ENCODE peak calls at places on chromosomes 6 and 20, in nine cellular contexts. One of them, this sample, is unnamed.

GRCh38 chr20:60060593-60060992 is 102.4 kb downstream of the CDH26 start:
- DNase-seq in activated B cell treated with CpG ODN at 0.5 μM for 24 hours: no peak
- DNase-seq in thoracic aorta: no peak
- DNase-seq in progenitor cell of endocrine pancreas: no peak
- DNase-seq in choroid plexus epithelial cell: no peak
- DNase-seq in Peyer's patch: no peak
- DNase-seq in astrocyte of the spinal cord: no peak
- DNase-seq in activated CD8-positive, alpha-beta T cell treated with anti-CD3 and anti-CD28 coated beads for 36 hours: no peak
- DNase-seq in psoas muscle: peak
- DNase-seq in this sample: no peak

GRCh38 chr6:13485923-13486557 is 1.4 kb downstream of the GFOD1 start:
- DNase-seq in progenitor cell of endocrine pancreas: no peak
- DNase-seq in choroid plexus epithelial cell: peak
- DNase-seq in astrocyte of the spinal cord: peak
- DNase-seq in psoas muscle: peak
- DNase-seq in Peyer's patch: peak
- DNase-seq in thoracic aorta: no peak
- DNase-seq in activated B cell treated with CpG ODN at 0.5 μM for 24 hours: peak
- DNase-seq in activated CD8-positive, alpha-beta T cell treated with anti-CD3 and anti-CD28 coated beads for 36 hours: peak
- DNase-seq in this sample: no peak

GRCh38 chr6:98845201-98846020 is 11.0 kb downstream of the POU3F2 start:
- DNase-seq in progenitor cell of endocrine pancreas: peak
- DNase-seq in psoas muscle: peak
- DNase-seq in thoracic aorta: no peak
- DNase-seq in Peyer's patch: peak
- DNase-seq in choroid plexus epithelial cell: peak
- DNase-seq in activated B cell treated with CpG ODN at 0.5 μM for 24 hours: peak
- DNase-seq in activated CD8-positive, alpha-beta T cell treated with anti-CD3 and anti-CD28 coated beads for 36 hours: peak
- DNase-seq in astrocyte of the spinal cord: peak
- DNase-seq in this sample: peak

GRCh38 chr20:54680872-54681297 is 205.5 kb downstream of the DOK5 start:
- DNase-seq in thoracic aorta: no peak
- DNase-seq in Peyer's patch: no peak
- DNase-seq in activated B cell treated with CpG ODN at 0.5 μM for 24 hours: no peak
- DNase-seq in astrocyte of the spinal cord: peak
- DNase-seq in progenitor cell of endocrine pancreas: no peak
- DNase-seq in activated CD8-positive, alpha-beta T cell treated with anti-CD3 and anti-CD28 coated beads for 36 hours: peak
- DNase-seq in choroid plexus epithelial cell: peak
- DNase-seq in psoas muscle: no peak
- DNase-seq in this sample: no peak

GRCh38 chr20:48827880-48828733 is at the start of gene PREX1:
- DNase-seq in activated B cell treated with CpG ODN at 0.5 μM for 24 hours: peak
- DNase-seq in Peyer's patch: peak
- DNase-seq in psoas muscle: peak
- DNase-seq in thoracic aorta: no peak
- DNase-seq in astrocyte of the spinal cord: peak
- DNase-seq in activated CD8-positive, alpha-beta T cell treated with anti-CD3 and anti-CD28 coated beads for 36 hours: peak
- DNase-seq in progenitor cell of endocrine pancreas: peak
- DNase-seq in choroid plexus epithelial cell: peak
- DNase-seq in this sample: no peak

GRCh38 chr6:40450483-40450882 is 136.7 kb downstream of the LRFN2 start:
- DNase-seq in Peyer's patch: no peak
- DNase-seq in activated B cell treated with CpG ODN at 0.5 μM for 24 hours: no peak
- DNase-seq in activated CD8-positive, alpha-beta T cell treated with anti-CD3 and anti-CD28 coated beads for 36 hours: no peak
- DNase-seq in thoracic aorta: no peak
- DNase-seq in progenitor cell of endocrine pancreas: no peak
- DNase-seq in psoas muscle: no peak
- DNase-seq in astrocyte of the spinal cord: no peak
- DNase-seq in choroid plexus epithelial cell: no peak
- DNase-seq in this sample: no peak

GRCh38 chr6:157524735-157525134 is 143.7 kb downstream of the ZDHHC14 start:
- DNase-seq in Peyer's patch: no peak
- DNase-seq in choroid plexus epithelial cell: no peak
- DNase-seq in activated CD8-positive, alpha-beta T cell treated with anti-CD3 and anti-CD28 coated beads for 36 hours: no peak
- DNase-seq in psoas muscle: no peak
- DNase-seq in progenitor cell of endocrine pancreas: no peak
- DNase-seq in activated B cell treated with CpG ODN at 0.5 μM for 24 hours: no peak
- DNase-seq in thoracic aorta: no peak
- DNase-seq in astrocyte of the spinal cord: no peak
- DNase-seq in this sample: no peak

GRCh38 chr6:12371641-12372146 is 81.5 kb downstream of the EDN1 start:
- DNase-seq in astrocyte of the spinal cord: no peak
- DNase-seq in psoas muscle: no peak
- DNase-seq in activated B cell treated with CpG ODN at 0.5 μM for 24 hours: no peak
- DNase-seq in activated CD8-positive, alpha-beta T cell treated with anti-CD3 and anti-CD28 coated beads for 36 hours: no peak
- DNase-seq in Peyer's patch: no peak
- DNase-seq in thoracic aorta: no peak
- DNase-seq in progenitor cell of endocrine pancreas: no peak
- DNase-seq in choroid plexus epithelial cell: peak
- DNase-seq in this sample: no peak

GRCh38 chr6:49515485-49516146 is 15.9 kb downstream of the GLYATL3 start:
- DNase-seq in activated B cell treated with CpG ODN at 0.5 μM for 24 hours: no peak
- DNase-seq in psoas muscle: no peak
- DNase-seq in thoracic aorta: no peak
- DNase-seq in activated CD8-positive, alpha-beta T cell treated with anti-CD3 and anti-CD28 coated beads for 36 hours: no peak
- DNase-seq in choroid plexus epithelial cell: no peak
- DNase-seq in Peyer's patch: no peak
- DNase-seq in progenitor cell of endocrine pancreas: no peak
- DNase-seq in astrocyte of the spinal cord: no peak
- DNase-seq in this sample: no peak

GRCh38 chr6:83514877-83515466 is 2.6 kb downstream of the PRSS35 start:
- DNase-seq in activated CD8-positive, alpha-beta T cell treated with anti-CD3 and anti-CD28 coated beads for 36 hours: peak
- DNase-seq in psoas muscle: no peak
- DNase-seq in progenitor cell of endocrine pancreas: peak
- DNase-seq in choroid plexus epithelial cell: peak
- DNase-seq in Peyer's patch: no peak
- DNase-seq in thoracic aorta: no peak
- DNase-seq in astrocyte of the spinal cord: peak
- DNase-seq in activated B cell treated with CpG ODN at 0.5 μM for 24 hours: no peak
- DNase-seq in this sample: no peak

GRCh38 chr20:16747291-16747811 is 807 bp upstream of the OTOR start:
- DNase-seq in activated B cell treated with CpG ODN at 0.5 μM for 24 hours: no peak
- DNase-seq in astrocyte of the spinal cord: no peak
- DNase-seq in progenitor cell of endocrine pancreas: no peak
- DNase-seq in activated CD8-positive, alpha-beta T cell treated with anti-CD3 and anti-CD28 coated beads for 36 hours: no peak
- DNase-seq in thoracic aorta: no peak
- DNase-seq in Peyer's patch: no peak
- DNase-seq in psoas muscle: no peak
- DNase-seq in choroid plexus epithelial cell: no peak
- DNase-seq in this sample: no peak

GRCh38 chr6:70375166-70375565 is 38.1 kb upstream of the FAM135A start:
- DNase-seq in psoas muscle: no peak
- DNase-seq in thoracic aorta: no peak
- DNase-seq in progenitor cell of endocrine pancreas: no peak
- DNase-seq in activated CD8-positive, alpha-beta T cell treated with anti-CD3 and anti-CD28 coated beads for 36 hours: no peak
- DNase-seq in choroid plexus epithelial cell: peak
- DNase-seq in astrocyte of the spinal cord: peak
- DNase-seq in activated B cell treated with CpG ODN at 0.5 μM for 24 hours: no peak
- DNase-seq in Peyer's patch: no peak
- DNase-seq in this sample: no peak

GRCh38 chr20:32292548-32292947 is 15.1 kb downstream of the KIF3B start:
- DNase-seq in Peyer's patch: no peak
- DNase-seq in psoas muscle: no peak
- DNase-seq in progenitor cell of endocrine pancreas: no peak
- DNase-seq in astrocyte of the spinal cord: no peak
- DNase-seq in choroid plexus epithelial cell: no peak
- DNase-seq in thoracic aorta: no peak
- DNase-seq in activated B cell treated with CpG ODN at 0.5 μM for 24 hours: no peak
- DNase-seq in activated CD8-positive, alpha-beta T cell treated with anti-CD3 and anti-CD28 coated beads for 36 hours: no peak
- DNase-seq in this sample: no peak

GRCh38 chr20:8860011-8860495 is 208.8 kb upstream of the PLCB4 start:
- DNase-seq in Peyer's patch: no peak
- DNase-seq in psoas muscle: no peak
- DNase-seq in choroid plexus epithelial cell: peak
- DNase-seq in activated B cell treated with CpG ODN at 0.5 μM for 24 hours: no peak
- DNase-seq in astrocyte of the spinal cord: peak
- DNase-seq in thoracic aorta: no peak
- DNase-seq in activated CD8-positive, alpha-beta T cell treated with anti-CD3 and anti-CD28 coated beads for 36 hours: no peak
- DNase-seq in progenitor cell of endocrine pancreas: no peak
- DNase-seq in this sample: no peak

GRCh38 chr20:51654060-51654459 is 111.5 kb upstream of the NFATC2 start:
- DNase-seq in activated B cell treated with CpG ODN at 0.5 μM for 24 hours: no peak
- DNase-seq in Peyer's patch: no peak
- DNase-seq in thoracic aorta: no peak
- DNase-seq in progenitor cell of endocrine pancreas: no peak
- DNase-seq in astrocyte of the spinal cord: no peak
- DNase-seq in choroid plexus epithelial cell: no peak
- DNase-seq in activated CD8-positive, alpha-beta T cell treated with anti-CD3 and anti-CD28 coated beads for 36 hours: no peak
- DNase-seq in psoas muscle: no peak
- DNase-seq in this sample: no peak

GRCh38 chr20:51654495-51654894 is 112.0 kb upstream of the NFATC2 start:
- DNase-seq in astrocyte of the spinal cord: no peak
- DNase-seq in thoracic aorta: no peak
- DNase-seq in progenitor cell of endocrine pancreas: no peak
- DNase-seq in activated B cell treated with CpG ODN at 0.5 μM for 24 hours: no peak
- DNase-seq in activated CD8-positive, alpha-beta T cell treated with anti-CD3 and anti-CD28 coated beads for 36 hours: no peak
- DNase-seq in Peyer's patch: no peak
- DNase-seq in choroid plexus epithelial cell: no peak
- DNase-seq in psoas muscle: no peak
- DNase-seq in this sample: no peak

GRCh38 chr20:51651921-51652549 is 109.5 kb upstream of the NFATC2 start:
- DNase-seq in psoas muscle: no peak
- DNase-seq in activated CD8-positive, alpha-beta T cell treated with anti-CD3 and anti-CD28 coated beads for 36 hours: no peak
- DNase-seq in activated B cell treated with CpG ODN at 0.5 μM for 24 hours: no peak
- DNase-seq in Peyer's patch: no peak
- DNase-seq in astrocyte of the spinal cord: no peak
- DNase-seq in choroid plexus epithelial cell: peak
- DNase-seq in progenitor cell of endocrine pancreas: no peak
- DNase-seq in thoracic aorta: no peak
- DNase-seq in this sample: no peak

GRCh38 chr20:51650685-51651134 is 108.2 kb upstream of the NFATC2 start:
- DNase-seq in psoas muscle: no peak
- DNase-seq in thoracic aorta: no peak
- DNase-seq in Peyer's patch: no peak
- DNase-seq in activated CD8-positive, alpha-beta T cell treated with anti-CD3 and anti-CD28 coated beads for 36 hours: no peak
- DNase-seq in choroid plexus epithelial cell: peak
- DNase-seq in activated B cell treated with CpG ODN at 0.5 μM for 24 hours: no peak
- DNase-seq in progenitor cell of endocrine pancreas: no peak
- DNase-seq in astrocyte of the spinal cord: peak
- DNase-seq in this sample: no peak

GRCh38 chr20:51653226-51653625 is 110.7 kb upstream of the NFATC2 start:
- DNase-seq in astrocyte of the spinal cord: no peak
- DNase-seq in Peyer's patch: no peak
- DNase-seq in psoas muscle: no peak
- DNase-seq in progenitor cell of endocrine pancreas: no peak
- DNase-seq in thoracic aorta: no peak
- DNase-seq in choroid plexus epithelial cell: no peak
- DNase-seq in activated CD8-positive, alpha-beta T cell treated with anti-CD3 and anti-CD28 coated beads for 36 hours: no peak
- DNase-seq in activated B cell treated with CpG ODN at 0.5 μM for 24 hours: no peak
- DNase-seq in this sample: no peak
- TF ChIP-seq CTCF in astrocyte of the spinal cord: no peak
- TF ChIP-seq CTCF in Peyer's patch: no peak
- TF ChIP-seq CTCF in psoas muscle: no peak
- TF ChIP-seq CTCF in progenitor cell of endocrine pancreas: no peak
- TF ChIP-seq CTCF in thoracic aorta: no peak
- TF ChIP-seq CTCF in choroid plexus epithelial cell: no peak
- TF ChIP-seq CTCF in activated CD8-positive, alpha-beta T cell treated with anti-CD3 and anti-CD28 coated beads for 36 hours: no peak
- TF ChIP-seq CTCF in activated B cell treated with CpG ODN at 0.5 μM for 24 hours: no peak
- TF ChIP-seq CTCF in this sample: no peak

DNA sequence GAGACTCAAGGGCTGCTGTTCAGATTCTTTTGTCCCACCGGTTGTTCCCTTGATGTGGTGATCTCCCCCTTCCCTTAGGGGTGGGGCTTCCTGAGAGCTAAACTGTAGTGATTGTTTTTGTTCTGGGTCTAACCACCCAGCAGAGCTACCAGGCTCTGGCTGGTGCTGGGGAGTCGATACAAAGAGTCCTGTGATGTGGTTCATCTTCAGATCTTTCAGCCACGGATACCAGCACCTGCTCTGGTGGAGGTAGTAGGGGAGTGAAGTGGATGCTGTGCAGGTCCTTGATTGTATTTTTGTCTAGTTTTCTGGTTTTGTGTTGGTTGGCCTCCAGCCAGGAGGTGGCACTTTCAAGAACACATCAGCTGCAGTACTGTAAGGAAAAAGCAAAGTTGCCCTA is 801.6 kb downstream of the EPHA7 start:
- DNase-seq in thoracic aorta: no peak
- DNase-seq in activated CD8-positive, alpha-beta T cell treated with anti-CD3 and anti-CD28 coated beads for 36 hours: no peak
- DNase-seq in choroid plexus epithelial cell: no peak
- DNase-seq in activated B cell treated with CpG ODN at 0.5 μM for 24 hours: no peak
- DNase-seq in progenitor cell of endocrine pancreas: no peak
- DNase-seq in psoas muscle: peak
- DNase-seq in Peyer's patch: no peak
- DNase-seq in astrocyte of the spinal cord: no peak
- DNase-seq in this sample: no peak
- TF ChIP-seq CTCF in thoracic aorta: no peak
- TF ChIP-seq CTCF in activated CD8-positive, alpha-beta T cell treated with anti-CD3 and anti-CD28 coated beads for 36 hours: no peak
- TF ChIP-seq CTCF in choroid plexus epithelial cell: no peak
- TF ChIP-seq CTCF in activated B cell treated with CpG ODN at 0.5 μM for 24 hours: no peak
- TF ChIP-seq CTCF in progenitor cell of endocrine pancreas: no peak
- TF ChIP-seq CTCF in psoas muscle: no peak
- TF ChIP-seq CTCF in Peyer's patch: no peak
- TF ChIP-seq CTCF in astrocyte of the spinal cord: no peak
- TF ChIP-seq CTCF in this sample: no peak

DNA sequence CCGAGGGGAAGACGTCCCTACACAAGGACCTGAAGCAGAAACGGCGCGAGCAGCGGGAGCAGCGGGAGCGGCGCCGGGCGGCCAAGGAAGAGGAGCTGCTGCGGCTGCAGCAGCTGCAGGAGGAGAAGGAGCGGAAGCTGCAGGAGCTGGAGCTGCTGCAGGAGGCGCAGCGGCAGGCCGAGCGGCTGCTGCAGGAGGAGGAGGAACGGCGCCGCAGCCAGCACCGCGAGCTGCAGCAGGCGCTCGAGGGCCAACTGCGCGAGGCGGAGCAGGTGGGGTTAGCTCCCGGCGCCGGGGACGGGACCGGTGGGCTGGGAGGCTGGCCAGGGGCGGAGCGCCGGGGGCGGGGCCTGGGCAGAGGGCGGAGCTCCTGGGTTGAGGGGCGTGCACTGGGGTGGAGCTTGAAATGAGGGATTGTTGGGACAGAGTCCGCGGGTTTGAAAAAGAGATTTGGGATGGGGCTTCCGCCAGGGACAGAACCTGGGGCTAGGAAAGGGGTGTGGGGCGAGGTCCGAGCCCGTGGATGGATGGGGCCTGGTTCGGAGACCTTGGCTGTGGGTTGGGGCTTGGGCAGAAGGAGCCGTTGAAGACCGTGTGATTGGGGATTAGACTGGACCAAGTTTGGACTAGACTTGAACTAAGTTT is 20.7 kb downstream of the DEF6 start:
- DNase-seq in Peyer's patch: no peak
- DNase-seq in choroid plexus epithelial cell: peak
- DNase-seq in astrocyte of the spinal cord: peak
- DNase-seq in progenitor cell of endocrine pancreas: peak
- DNase-seq in thoracic aorta: no peak
- DNase-seq in psoas muscle: peak
- DNase-seq in activated B cell treated with CpG ODN at 0.5 μM for 24 hours: no peak
- DNase-seq in activated CD8-positive, alpha-beta T cell treated with anti-CD3 and anti-CD28 coated beads for 36 hours: no peak
- DNase-seq in this sample: no peak
- TF ChIP-seq CTCF in Peyer's patch: no peak
- TF ChIP-seq CTCF in choroid plexus epithelial cell: peak
- TF ChIP-seq CTCF in astrocyte of the spinal cord: peak
- TF ChIP-seq CTCF in progenitor cell of endocrine pancreas: no peak
- TF ChIP-seq CTCF in thoracic aorta: no peak
- TF ChIP-seq CTCF in psoas muscle: no peak
- TF ChIP-seq CTCF in activated B cell treated with CpG ODN at 0.5 μM for 24 hours: no peak
- TF ChIP-seq CTCF in activated CD8-positive, alpha-beta T cell treated with anti-CD3 and anti-CD28 coated beads for 36 hours: no peak
- TF ChIP-seq CTCF in this sample: no peak

DNA sequence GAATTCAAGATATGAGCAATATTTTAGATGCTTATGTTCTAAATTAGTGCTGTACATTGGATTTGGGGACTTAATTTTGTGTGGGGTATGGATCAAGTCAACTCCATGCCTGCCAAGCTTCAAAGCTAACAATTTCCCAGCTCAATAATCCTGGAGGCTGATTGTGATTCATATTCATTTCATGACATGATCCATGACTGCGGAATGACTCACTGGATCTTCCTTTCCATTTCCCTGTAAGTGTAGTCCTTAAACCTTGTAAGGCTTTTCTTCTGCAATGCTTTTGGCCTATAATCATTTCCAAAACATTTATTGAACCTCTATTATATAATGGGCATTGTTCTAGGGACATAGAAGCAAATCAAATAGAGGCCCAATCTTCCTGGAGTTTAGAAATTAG is 44.8 kb upstream of the CCN2 start:
- DNase-seq in activated CD8-positive, alpha-beta T cell treated with anti-CD3 and anti-CD28 coated beads for 36 hours: no peak
- DNase-seq in thoracic aorta: no peak
- DNase-seq in choroid plexus epithelial cell: peak
- DNase-seq in astrocyte of the spinal cord: peak
- DNase-seq in activated B cell treated with CpG ODN at 0.5 μM for 24 hours: no peak
- DNase-seq in progenitor cell of endocrine pancreas: no peak
- DNase-seq in psoas muscle: no peak
- DNase-seq in Peyer's patch: no peak
- DNase-seq in this sample: no peak
- TF ChIP-seq CTCF in activated CD8-positive, alpha-beta T cell treated with anti-CD3 and anti-CD28 coated beads for 36 hours: no peak
- TF ChIP-seq CTCF in thoracic aorta: no peak
- TF ChIP-seq CTCF in choroid plexus epithelial cell: no peak
- TF ChIP-seq CTCF in astrocyte of the spinal cord: no peak
- TF ChIP-seq CTCF in activated B cell treated with CpG ODN at 0.5 μM for 24 hours: no peak
- TF ChIP-seq CTCF in progenitor cell of endocrine pancreas: no peak
- TF ChIP-seq CTCF in psoas muscle: no peak
- TF ChIP-seq CTCF in Peyer's patch: no peak
- TF ChIP-seq CTCF in this sample: no peak

This sample was measured in omental fat pad.